ENCODE peak calls at places on chromosomes 13 and 19, in four cellular contexts. M is GM13976, K is cardiac fibroblast, Q is IMR-90. G is an unnamed sample.
A peak's percentile ranks its signal among the peaks of the same experiment; 100 is the strongest.

GRCh38 chr13:106534844-106535551 is 464 bp downstream of the EFNB2 start:
- DNase-seq in M (peak; percentile 51), K (peak; percentile 35), Q (peak; percentile 16), G (peak; percentile 28)

GRCh38 chr19:57171551-57172081 is 4.3 kb upstream of the DUXA start:
- DNase-seq in Q (peak; percentile 39), K (peak; percentile 18), M (peak; percentile 72), G (peak; percentile 65)

GRCh38 chr19:30105316-30105715 is 163.3 kb downstream of the URI1 start:
- DNase-seq in K (no peak), Q (no peak), M (no peak), G (no peak)

GRCh38 chr13:112066624-112067004 is 335 bp upstream of the SOX1 start:
- DNase-seq in Q (no peak), M (no peak), K (no peak), G (no peak)

GRCh38 chr13:107277911-107278310 is 710.0 kb upstream of the ARGLU1 start:
- DNase-seq in Q (peak; percentile 15), M (no peak), K (no peak), G (no peak)

GRCh38 chr19:661427-662196 is 1.4 kb downstream of the RNF126 start:
- DNase-seq in M (peak; percentile 88), Q (no peak), K (peak; percentile 29), G (peak; percentile 85)

GRCh38 chr13:19048381-19048780 is 133.2 kb downstream of the TUBA3C start:
- DNase-seq in Q (no peak), K (no peak), M (no peak), G (no peak)

GRCh38 chr13:40115456-40115855 is 460.0 kb downstream of the COG6 start:
- DNase-seq in M (no peak), Q (no peak), K (peak; percentile 34), G (no peak)

GRCh38 chr19:50835785-50836542 is 2.6 kb upstream of the KLK15 start:
- DNase-seq in Q (peak; percentile 45), M (peak; percentile 95), K (peak; percentile 60), G (peak; percentile 93)

GRCh38 chr19:2121416-2122051 is 24.8 kb downstream of the IZUMO4 start:
- DNase-seq in Q (no peak), K (no peak), M (no peak), G (no peak)

GRCh38 chr19:2122251-2122650 is 25.5 kb downstream of the IZUMO4 start:
- DNase-seq in M (no peak), K (no peak), Q (no peak), G (no peak)

GRCh38 chr19:2123682-2124387 is 27.1 kb downstream of the IZUMO4 start:
- DNase-seq in M (no peak), Q (no peak), K (no peak), G (no peak)

GRCh38 chr19:2120821-2121220 is 24.1 kb downstream of the IZUMO4 start:
- DNase-seq in Q (no peak), M (no peak), K (no peak), G (no peak)

DNA sequence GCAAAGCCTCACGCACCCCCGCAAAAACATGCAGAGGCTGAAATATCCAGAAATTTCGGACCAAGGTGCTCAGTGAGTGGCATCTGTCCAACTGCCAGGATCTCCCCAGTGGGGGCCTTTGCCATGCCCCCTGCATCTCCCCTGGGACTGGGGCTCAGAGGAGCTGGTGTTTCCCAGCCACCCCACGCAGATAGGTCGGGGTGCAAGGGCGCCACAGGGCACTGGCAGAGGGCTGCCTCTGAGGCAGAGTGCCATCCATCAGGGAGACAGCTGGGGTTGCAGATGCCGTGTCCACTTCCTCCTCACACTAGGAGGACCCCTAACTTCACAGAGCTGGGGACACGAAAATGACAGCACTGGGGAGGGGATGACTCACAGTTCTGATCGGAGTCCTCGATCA is 26.3 kb downstream of the IZUMO4 start:
- DNase-seq in K (no peak), Q (no peak), M (no peak), G (no peak)
- TF ChIP-seq CTCF in K (no peak), Q (no peak), M (no peak), G (no peak)

DNA sequence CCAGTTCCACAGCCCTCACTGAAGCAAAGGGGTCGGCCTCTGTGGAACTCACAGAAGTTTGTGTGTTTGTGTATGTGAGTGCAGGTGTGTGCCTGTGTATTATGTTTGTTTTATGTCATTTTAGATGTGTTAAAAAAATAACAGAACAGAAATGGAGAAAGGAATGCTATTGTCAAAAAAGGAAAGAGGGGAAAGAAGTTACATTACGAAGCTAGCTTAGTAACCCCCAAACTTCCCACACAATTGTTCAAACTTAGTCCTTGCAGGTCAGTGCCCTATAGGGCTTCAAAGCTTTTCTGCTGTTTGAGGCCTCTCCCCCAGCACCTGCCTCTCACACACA is 1505.6 kb upstream of the SLC10A2 start:
- DNase-seq in Q (no peak), M (no peak), K (no peak), G (no peak)
- TF ChIP-seq CTCF in Q (no peak), M (no peak), K (no peak), G (no peak)

DNA sequence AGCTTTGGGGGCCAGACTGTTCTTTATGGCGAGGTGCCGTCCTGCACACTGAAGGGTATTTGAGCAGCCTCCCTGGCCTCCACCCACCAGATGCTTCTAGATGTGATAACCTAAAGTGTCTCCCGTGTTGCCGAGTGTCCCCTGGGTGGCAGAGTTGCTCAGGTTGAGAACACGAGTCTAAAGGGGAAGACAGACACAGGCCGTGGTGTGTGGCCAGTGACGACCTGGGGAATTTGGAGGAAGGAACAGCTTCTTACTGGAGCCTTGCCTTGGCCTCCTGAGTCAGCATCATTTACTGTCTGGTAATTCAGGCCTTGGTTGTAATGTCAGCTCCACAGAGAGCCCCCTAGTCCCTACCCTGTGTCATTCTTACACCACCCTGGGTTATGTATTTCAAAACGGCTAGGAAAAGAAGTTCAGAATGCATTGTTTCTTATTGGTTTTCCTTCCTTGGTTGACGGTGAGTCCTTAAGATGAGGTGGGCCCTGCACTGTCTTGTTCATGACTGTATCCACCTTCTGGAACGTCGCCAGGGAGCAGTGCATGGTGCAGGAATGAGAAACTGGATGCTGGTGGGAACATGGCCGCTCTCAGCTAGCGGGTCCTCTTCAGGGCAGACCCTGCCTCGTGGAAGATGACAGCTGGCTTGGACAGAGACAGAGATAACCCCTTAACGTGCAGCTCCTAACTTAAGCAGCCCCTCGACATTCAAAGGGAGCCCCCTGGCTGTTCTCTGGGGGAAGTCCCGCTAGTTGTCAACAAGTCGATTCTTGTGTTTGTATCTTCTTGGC is 7.1 kb downstream of the SIN3B start:
- DNase-seq in K (peak; percentile 26), Q (peak; percentile 39), M (peak; percentile 77), G (peak; percentile 73)
- TF ChIP-seq CTCF in K (no peak), Q (no peak), M (peak; percentile 18), G (peak; percentile 37)

GRCh38 chr13:20700288-20700687 is 3.2 kb upstream of the IL17D start:
- DNase-seq in M (no peak), Q (peak; percentile 49), K (no peak), G (no peak)

GRCh38 chr13:20702530-20702929 is 969 bp upstream of the IL17D start:
- DNase-seq in K (no peak), M (no peak), Q (peak; percentile 28), G (no peak)

GRCh38 chr13:20703785-20704458 is 423 bp downstream of the IL17D start:
- DNase-seq in K (peak; percentile 65), M (peak; percentile 92), Q (peak; percentile 82), G (peak; percentile 90)

GRCh38 chr13:20704459-20705069 is 1.1 kb downstream of the IL17D start:
- DNase-seq in M (no peak), K (no peak), Q (no peak), G (no peak)

DNA sequence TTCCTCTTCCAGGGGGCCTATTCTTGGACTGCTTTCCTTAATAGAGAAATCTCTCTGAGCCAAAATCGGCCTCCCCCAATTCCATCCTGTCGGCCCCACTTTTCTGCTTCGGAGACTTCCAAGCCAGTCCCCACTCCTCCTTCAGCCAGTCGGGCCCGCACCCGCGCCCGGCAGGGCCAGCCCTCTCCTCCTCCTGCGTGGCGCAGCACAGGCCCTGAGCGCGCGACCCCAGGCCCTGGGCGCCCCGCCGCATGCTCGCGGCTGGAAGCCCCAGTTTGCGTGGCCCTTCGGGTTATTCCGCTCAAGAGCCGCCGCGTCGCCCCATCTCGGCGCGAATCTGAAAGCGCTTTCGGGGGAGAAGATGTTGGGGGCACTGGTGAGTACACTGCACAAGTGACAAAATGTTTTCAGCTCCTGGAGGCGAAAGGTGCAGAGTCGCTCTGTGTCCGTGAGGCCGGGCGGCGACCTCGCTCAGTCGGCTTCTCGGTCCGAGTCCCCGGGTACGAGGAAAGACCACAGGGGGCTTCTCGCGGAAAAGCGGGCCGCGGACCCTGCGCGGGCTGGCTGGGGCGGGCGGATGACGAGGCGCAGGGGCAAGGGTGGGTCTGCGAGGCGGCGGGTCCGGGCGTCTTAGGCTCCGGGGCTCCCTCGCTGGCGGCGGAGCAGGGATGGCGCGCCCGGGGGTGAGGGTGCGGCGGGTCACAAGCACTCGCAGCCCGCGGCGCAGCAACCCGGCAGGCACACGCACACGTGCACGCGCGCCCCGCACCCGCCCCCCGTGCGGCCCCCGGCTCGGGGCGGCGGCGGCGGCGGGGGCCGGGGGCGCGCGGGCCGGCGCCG is at the start of gene IL17D:
- DNase-seq in M (peak; percentile 78), K (peak; percentile 20), Q (no peak), G (peak; percentile 63)
- TF ChIP-seq CTCF in M (no peak), K (no peak), Q (no peak), G (no peak)

GRCh38 chr13:26653842-26654241 is 96.4 kb downstream of the WASF3 start:
- DNase-seq in M (no peak), K (no peak), Q (no peak), G (no peak)

GRCh38 chr13:26658972-26659371 is 101.5 kb downstream of the WASF3 start:
- DNase-seq in Q (no peak), K (no peak), M (no peak), G (no peak)

GRCh38 chr13:26658491-26658890 is 101.0 kb downstream of the WASF3 start:
- DNase-seq in K (no peak), M (no peak), Q (no peak), G (no peak)

GRCh38 chr13:26660185-26660584 is 100.4 kb downstream of the GPR12 start:
- DNase-seq in K (no peak), M (no peak), Q (no peak), G (no peak)

DNA sequence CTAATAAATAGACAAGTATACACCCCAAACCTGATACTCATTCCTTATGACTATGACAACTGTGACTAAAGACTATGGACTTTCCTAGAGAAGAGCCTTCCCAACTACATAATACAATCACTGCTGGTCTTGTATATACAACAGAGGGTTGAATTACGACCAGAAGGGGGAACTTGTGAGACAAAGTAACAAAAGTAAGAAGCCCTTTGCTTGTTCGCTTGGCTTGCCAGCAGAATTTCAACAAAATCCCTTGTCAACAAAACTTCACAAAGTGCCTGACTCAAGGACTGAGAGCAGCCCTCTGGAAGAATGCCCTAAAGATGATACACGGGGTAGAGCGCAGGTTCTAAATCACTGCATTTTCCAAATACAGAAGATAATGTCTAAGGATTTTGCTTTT is 99.4 kb downstream of the WASF3 start:
- DNase-seq in K (peak; percentile 61), Q (peak; percentile 82), M (no peak), G (no peak)
- TF ChIP-seq CTCF in K (no peak), Q (peak; percentile 42), M (no peak), G (no peak)

GRCh38 chr13:102903659-102904407 is 58.0 kb downstream of the ERCC5 start:
- DNase-seq in M (no peak), Q (peak; percentile 18), K (peak; percentile 44), G (peak; percentile 20)
- TF ChIP-seq CTCF in M (peak; percentile 22), Q (peak; percentile 56), K (peak; percentile 42), G (peak; percentile 28)

GRCh38 chr13:46183018-46183940 is 1.3 kb upstream of the LCP1 start:
- DNase-seq in M (no peak), Q (no peak), K (no peak), G (no peak)

GRCh38 chr13:46185634-46186033 is 3.7 kb upstream of the LCP1 start:
- DNase-seq in Q (no peak), M (no peak), K (no peak), G (no peak)

GRCh38 chr13:46181799-46182490 is at the start of gene LCP1:
- DNase-seq in M (peak; percentile 63), Q (no peak), K (no peak), G (peak; percentile 75)

GRCh38 chr13:46182491-46182877 is 507 bp upstream of the LCP1 start:
- DNase-seq in Q (no peak), K (no peak), M (no peak), G (no peak)

GRCh38 chr13:46184277-46184699 is 2.3 kb upstream of the LCP1 start:
- DNase-seq in K (peak; percentile 30), M (peak; percentile 51), Q (no peak), G (peak; percentile 65)
- TF ChIP-seq CTCF in K (peak; percentile 50), M (peak; percentile 86), Q (peak; percentile 17), G (peak; percentile 81)

G was measured in GM10248.